ENCODE peak calls at places on chromosomes 11 and 22, in eight cellular contexts. F is GM23338, K is tibial artery, X is progenitor cell of endocrine pancreas, N is endothelial cell, A is GM12865, P is HFFc6, C is coronary artery. R is an unnamed sample.

GRCh38 chr11:32050256-32050655 is 40.6 kb upstream of the RCN1 start:
- DNase-seq in F (no peak), K (no peak), X (no peak), N (no peak), A (no peak), P (no peak), C (no peak), R (no peak)

GRCh38 chr11:62958547-62959071 is 26.2 kb downstream of the SLC22A6 start:
- DNase-seq in F (no peak), K (no peak), X (no peak), N (no peak), A (no peak), P (no peak), C (no peak), R (no peak)

GRCh38 chr11:58068640-58069039 is 37.9 kb downstream of the OR6Q1 start:
- DNase-seq in F (peak), K (no peak), X (no peak), N (no peak), A (no peak), P (no peak), C (no peak), R (no peak)

GRCh38 chr11:102572537-102573220 is 42.1 kb upstream of the MMP7 start:
- DNase-seq in F (no peak), K (no peak), X (no peak), N (no peak), A (no peak), P (no peak), C (no peak), R (no peak)

GRCh38 chr11:122863704-122864326 is 18.7 kb upstream of the JHY start:
- DNase-seq in F (peak), K (no peak), X (no peak), N (peak), A (peak), P (peak), C (no peak), R (peak)

GRCh38 chr11:931385-931784 is 5.7 kb downstream of the AP2A2 start:
- DNase-seq in F (no peak), K (no peak), X (no peak), N (no peak), A (no peak), P (no peak), C (no peak), R (no peak)

GRCh38 chr11:30573951-30574350 is 12.2 kb downstream of the MPPED2 start:
- DNase-seq in F (no peak), K (no peak), X (no peak), N (no peak), A (no peak), P (no peak), C (no peak), R (no peak)

GRCh38 chr22:41568811-41569210 is 8.0 kb downstream of the CSDC2 start:
- DNase-seq in F (no peak), K (peak), X (no peak), N (no peak), A (no peak), P (no peak), C (peak), R (no peak)

GRCh38 chr22:28920757-28921584 is 37.6 kb downstream of the ZNRF3 start:
- DNase-seq in F (peak), K (no peak), X (no peak), N (no peak), A (peak), P (no peak), C (no peak), R (peak)

GRCh38 chr11:34284836-34285235 is 73.0 kb downstream of the ABTB2 start:
- DNase-seq in F (no peak), K (no peak), X (no peak), N (no peak), A (no peak), P (no peak), C (no peak), R (no peak)

GRCh38 chr11:111047376-111047775 is 198.1 kb upstream of the POU2AF2 start:
- DNase-seq in F (peak), K (no peak), X (no peak), N (no peak), A (no peak), P (no peak), C (no peak), R (no peak)

GRCh38 chr22:27626675-27627443 is 174.7 kb downstream of the MN1 start:
- DNase-seq in F (no peak), K (no peak), X (no peak), N (no peak), A (no peak), P (no peak), C (no peak), R (no peak)

GRCh38 chr11:96279421-96280290 is 63.3 kb downstream of the MAML2 start:
- DNase-seq in F (no peak), K (no peak), X (no peak), N (no peak), A (no peak), P (peak), C (no peak), R (peak)

GRCh38 chr11:120219157-120219934 is 8.5 kb downstream of the OAF start:
- DNase-seq in F (no peak), K (no peak), X (no peak), N (no peak), A (no peak), P (no peak), C (no peak), R (no peak)

GRCh38 chr22:27139935-27140493 is 482.6 kb downstream of the MIAT start:
- DNase-seq in F (no peak), K (no peak), X (no peak), N (no peak), A (no peak), P (peak), C (no peak), R (no peak)

GRCh38 chr22:28799834-28800307 is 498 bp downstream of the XBP1 start:
- DNase-seq in F (peak), K (peak), X (peak), N (peak), A (peak), P (peak), C (peak), R (peak)

GRCh38 chr22:41862530-41863266 is 29.8 kb downstream of the SREBF2 start:
- DNase-seq in F (no peak), K (no peak), X (no peak), N (no peak), A (peak), P (peak), C (no peak), R (peak)

DNA sequence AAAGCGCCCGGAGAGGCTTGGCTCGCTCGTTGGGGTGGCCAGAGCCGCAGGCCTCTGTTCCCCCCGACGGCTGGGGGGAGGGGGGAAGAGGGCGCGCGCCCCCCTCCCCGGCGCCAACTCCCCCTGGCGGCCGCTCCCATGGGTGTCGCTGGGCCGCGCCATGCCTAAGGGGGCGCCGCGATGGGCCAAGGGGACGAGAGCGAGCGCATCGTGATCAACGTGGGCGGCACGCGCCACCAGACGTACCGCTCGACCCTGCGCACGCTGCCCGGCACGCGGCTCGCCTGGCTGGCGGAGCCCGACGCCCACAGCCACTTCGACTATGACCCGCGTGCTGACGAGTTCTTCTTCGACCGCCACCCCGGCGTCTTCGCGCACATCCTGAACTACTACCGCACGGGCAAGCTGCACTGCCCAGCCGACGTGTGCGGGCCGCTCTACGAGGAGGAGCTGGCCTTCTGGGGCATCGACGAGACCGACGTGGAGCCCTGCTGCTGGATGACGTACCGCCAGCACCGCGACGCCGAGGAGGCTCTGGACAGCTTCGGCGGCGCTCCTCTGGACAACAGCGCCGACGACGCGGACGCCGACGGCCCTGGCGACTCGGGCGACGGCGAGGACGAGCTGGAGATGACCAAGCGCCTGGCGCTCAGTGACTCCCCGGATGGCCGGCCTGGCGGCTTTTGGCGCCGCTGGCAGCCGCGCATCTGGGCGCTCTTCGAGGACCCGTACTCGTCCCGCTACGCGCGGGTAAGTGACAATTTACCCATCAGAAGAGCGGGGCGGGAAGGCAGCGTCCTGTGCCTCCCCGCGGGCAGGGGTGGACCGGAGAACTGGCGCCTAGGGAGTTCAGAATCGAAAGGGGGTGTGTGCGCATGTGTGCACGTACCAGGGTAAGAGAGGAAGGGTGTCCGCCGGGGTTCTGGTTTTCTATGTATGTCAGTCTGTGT is 1.5 kb downstream of the KCNC1 start:
- DNase-seq in F (peak), K (peak), X (no peak), N (no peak), A (no peak), P (no peak), C (no peak), R (no peak)
- TF ChIP-seq CTCF in F (peak), K (no peak), X (peak), N (peak), A (no peak), P (peak), C (no peak), R (peak)

GRCh38 chr22:40271440-40271839 is 74.9 kb upstream of the ADSL start:
- DNase-seq in F (no peak), K (no peak), X (no peak), N (no peak), A (no peak), P (no peak), C (no peak), R (no peak)
- TF ChIP-seq CTCF in F (no peak), K (no peak), X (no peak), N (no peak), A (no peak), P (no peak), C (no peak), R (no peak)

DNA sequence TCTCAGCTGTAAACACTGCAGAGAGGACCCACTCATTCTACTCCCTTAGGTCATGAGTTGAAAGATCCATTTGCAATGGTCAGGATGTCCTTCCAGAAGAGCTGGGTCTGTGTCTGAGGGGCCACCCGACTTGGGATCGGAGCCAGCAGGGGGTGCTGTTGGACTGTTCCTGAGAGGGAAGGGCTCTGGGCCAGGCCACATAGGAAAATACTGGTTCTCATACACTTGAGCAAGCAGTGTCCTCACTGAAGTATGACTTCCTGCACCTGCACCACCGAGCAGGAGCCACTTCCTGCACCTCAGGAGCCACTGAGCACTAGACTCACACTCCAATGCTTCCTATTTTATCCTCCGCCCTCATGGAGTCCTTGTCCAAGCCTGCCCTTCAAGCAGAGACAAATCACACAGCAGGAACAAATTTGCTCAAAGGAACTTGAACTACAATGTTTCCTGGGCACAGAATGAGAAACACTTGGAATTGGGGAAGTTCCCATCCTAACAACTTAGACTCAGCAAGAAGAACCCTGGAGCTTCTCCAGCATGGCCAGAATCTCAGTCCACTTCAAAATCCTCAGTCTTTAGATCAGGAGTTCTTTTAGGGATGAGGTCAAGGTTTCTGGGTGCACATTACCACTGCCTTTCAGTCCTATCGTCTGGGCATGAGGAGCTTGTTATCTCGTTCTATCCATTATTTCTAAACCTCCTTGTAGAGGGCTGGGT is 36.6 kb upstream of the VPREB1 start:
- DNase-seq in F (peak), K (no peak), X (peak), N (peak), A (peak), P (peak), C (no peak), R (peak)
- TF ChIP-seq CTCF in F (peak), K (peak), X (peak), N (peak), A (peak), P (peak), C (no peak), R (peak)

DNA sequence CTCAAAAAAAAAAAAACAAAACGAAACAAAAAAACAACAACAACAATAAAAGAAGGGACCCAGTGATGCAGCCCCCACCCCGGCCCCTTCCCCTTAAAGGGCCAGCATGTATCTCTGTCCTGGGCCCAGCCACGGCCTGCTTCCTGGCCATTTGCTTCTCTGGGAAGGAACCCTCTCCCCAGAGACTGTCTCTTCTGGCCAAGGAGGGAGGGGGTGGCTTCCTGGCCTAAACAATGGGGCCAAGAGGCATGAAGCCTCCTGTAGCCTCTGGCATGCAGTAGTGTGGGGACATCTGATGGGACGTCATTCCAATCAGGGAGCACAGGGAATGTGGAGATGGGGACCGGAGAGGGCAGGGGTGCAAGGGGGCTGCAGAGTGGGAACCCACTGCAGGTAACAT is 25.5 kb upstream of the PDGFB start:
- DNase-seq in F (no peak), K (no peak), X (no peak), N (no peak), A (no peak), P (no peak), C (no peak), R (no peak)
- TF ChIP-seq CTCF in F (no peak), K (no peak), X (no peak), N (no peak), A (no peak), P (no peak), C (no peak), R (no peak)

DNA sequence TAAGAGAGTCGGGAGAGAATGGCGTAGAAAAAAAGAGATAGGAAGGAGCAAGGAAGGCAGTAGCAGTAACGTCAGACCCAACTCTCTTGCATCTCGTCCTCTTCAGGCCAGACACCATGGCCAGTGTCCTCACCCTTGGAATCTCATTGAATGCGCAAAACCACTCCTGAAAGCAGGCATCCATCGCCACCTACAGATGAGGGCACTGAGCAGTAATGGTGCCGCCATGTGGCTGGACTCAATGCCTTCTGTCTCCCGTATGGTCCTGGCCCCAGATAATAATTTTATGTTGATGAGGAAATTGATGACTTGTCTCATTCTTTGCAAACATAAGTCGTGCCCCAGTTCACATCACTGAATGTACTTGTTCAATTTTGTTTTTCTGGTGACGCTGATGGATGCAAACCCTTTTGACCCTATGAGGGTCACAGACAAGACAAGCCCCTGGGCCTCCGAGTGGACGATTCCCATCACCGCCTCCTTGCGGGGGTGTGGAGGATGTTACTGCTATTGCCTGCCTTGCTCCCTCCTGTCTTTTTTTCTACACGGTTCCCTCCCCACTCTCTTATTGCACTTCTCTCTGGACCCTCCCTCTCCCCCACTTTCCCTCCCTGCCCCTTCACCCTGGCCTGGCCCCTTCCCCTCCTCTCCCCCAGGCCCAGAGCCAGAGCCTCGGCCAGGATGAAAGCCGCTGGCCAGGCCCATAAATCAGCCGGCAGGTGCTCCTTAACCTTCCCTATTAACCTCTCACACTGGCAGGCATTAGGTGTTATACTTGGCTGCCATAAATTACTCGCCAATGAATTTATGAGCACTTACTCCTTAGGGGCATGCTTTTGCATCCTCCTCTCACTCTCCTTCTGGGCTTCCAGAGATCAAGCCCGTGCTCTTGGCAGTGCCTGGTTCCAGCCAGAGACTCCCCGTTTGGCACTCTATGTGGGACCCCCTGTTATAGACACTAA is 18.1 kb upstream of the ALX4 start:
- DNase-seq in F (no peak), K (no peak), X (no peak), N (no peak), A (no peak), P (no peak), C (no peak), R (no peak)
- TF ChIP-seq CTCF in F (peak), K (no peak), X (no peak), N (no peak), A (no peak), P (peak), C (no peak), R (no peak)

GRCh38 chr22:31083377-31083768 is 2.3 kb downstream of the SMTN start:
- DNase-seq in F (no peak), K (no peak), X (no peak), N (no peak), A (no peak), P (no peak), C (peak), R (no peak)
- TF ChIP-seq CTCF in F (no peak), K (no peak), X (no peak), N (no peak), A (no peak), P (no peak), C (no peak), R (no peak)

GRCh38 chr11:65590240-65590738 is 5.3 kb downstream of the KCNK7 start:
- DNase-seq in F (no peak), K (no peak), X (no peak), N (no peak), A (no peak), P (no peak), C (no peak), R (no peak)
- TF ChIP-seq CTCF in F (no peak), K (no peak), X (no peak), N (no peak), A (no peak), P (no peak), C (no peak), R (no peak)

GRCh38 chr22:39315389-39315788 is 4.0 kb downstream of the RPL3 start:
- DNase-seq in F (no peak), K (no peak), X (no peak), N (no peak), A (no peak), P (no peak), C (no peak), R (no peak)

GRCh38 chr22:39312410-39312809 is 7.0 kb downstream of the RPL3 start:
- DNase-seq in F (no peak), K (no peak), X (no peak), N (no peak), A (no peak), P (no peak), C (no peak), R (peak)

GRCh38 chr22:39313258-39314001 is 6.0 kb downstream of the RPL3 start:
- DNase-seq in F (no peak), K (no peak), X (no peak), N (no peak), A (peak), P (no peak), C (no peak), R (no peak)

GRCh38 chr22:39316440-39317083 is 2.9 kb downstream of the RPL3 start:
- DNase-seq in F (peak), K (peak), X (peak), N (peak), A (peak), P (peak), C (no peak), R (peak)

GRCh38 chr22:39314251-39314971 is 5.0 kb downstream of the RPL3 start:
- DNase-seq in F (peak), K (no peak), X (no peak), N (no peak), A (peak), P (peak), C (no peak), R (peak)
- TF ChIP-seq CTCF in F (peak), K (no peak), X (peak), N (no peak), A (no peak), P (peak), C (no peak), R (no peak)

DNA sequence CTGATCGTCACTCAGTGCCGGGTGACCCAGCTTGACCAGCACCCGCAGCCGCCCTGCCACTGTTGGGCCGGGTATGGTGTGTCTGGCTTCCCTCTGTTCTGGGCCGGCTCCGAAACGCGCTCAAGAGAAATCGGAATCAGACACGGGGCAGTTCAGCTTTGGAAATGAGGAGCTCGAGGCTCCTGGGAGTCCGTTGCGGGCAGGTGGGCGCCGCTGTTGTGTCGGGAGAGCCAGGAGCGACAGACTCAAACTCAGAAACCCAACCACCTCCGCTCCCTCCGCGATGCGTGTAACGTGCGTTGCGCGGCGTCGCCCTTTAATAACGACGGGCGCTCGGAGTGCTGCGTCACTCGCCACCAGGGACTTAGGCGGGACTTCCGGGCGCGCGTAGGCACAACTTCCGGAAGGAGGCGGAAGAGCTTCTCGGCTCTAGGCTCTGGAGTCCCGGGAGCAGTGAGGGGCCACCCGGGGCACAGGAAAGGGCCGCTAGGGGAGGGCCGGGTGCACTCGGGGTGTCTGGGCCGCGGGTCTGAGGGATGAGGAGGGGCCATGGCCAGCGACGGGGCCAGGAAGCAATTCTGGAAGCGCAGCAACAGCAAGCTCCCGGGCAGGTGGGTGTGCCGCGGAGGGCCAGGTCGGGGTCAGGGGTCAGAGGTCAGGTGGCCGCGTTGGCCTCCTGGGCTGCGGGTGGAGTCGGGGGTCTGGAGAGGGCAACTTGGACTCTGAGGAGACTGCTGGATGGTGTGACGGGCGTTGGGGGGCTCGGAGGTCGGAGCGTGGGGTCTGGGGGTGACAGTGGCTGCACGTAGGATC is at the start of gene TBC1D22A:
- DNase-seq in F (peak), K (peak), X (peak), N (peak), A (peak), P (peak), C (peak), R (peak)
- TF ChIP-seq CTCF in F (no peak), K (peak), X (no peak), N (no peak), A (no peak), P (peak), C (no peak), R (no peak)

R was measured in activated CD8-positive, alpha-beta T cell treated with anti-CD3 and anti-CD28 coated beads for 36 hours.